ENCODE peak calls at places on chromosomes 13 and 19, in eight cellular contexts. S, Z, T, J, W, U, X and N are unnamed samples. For H3K4me1 and H3K9me3, the result is how much of the 10 kb centered on the place peaks cover.

GRCh38 chr19:5547881-5548280 is 19.9 kb downstream of the TINCR start:
- DNase-seq in Z (peak), T (no peak), S (no peak), W (no peak), J (no peak), X (no peak), U (no peak), N (no peak)

GRCh38 chr13:53158201-53158600 is 129.6 kb downstream of the OLFM4 start:
- DNase-seq in T (no peak), X (no peak), J (no peak), Z (no peak), W (no peak), U (no peak), S (no peak), N (no peak)

GRCh38 chr19:12090807-12091206 is 26.3 kb downstream of the ZNF844 start:
- DNase-seq in W (peak), Z (peak), J (peak), S (no peak), U (no peak), T (peak), X (peak), N (no peak)

GRCh38 chr13:51420681-51421476 is 32.0 kb downstream of the INTS6 start:
- DNase-seq in W (no peak), S (no peak), U (no peak), T (no peak), J (no peak), Z (no peak), X (no peak), N (no peak)

GRCh38 chr13:42816538-42816937 is 35.2 kb downstream of the FAM216B start:
- DNase-seq in S (no peak), Z (no peak), U (no peak), T (no peak), J (no peak), W (no peak), X (no peak), N (no peak)

GRCh38 chr13:68810660-68811059 is 1297.0 kb upstream of the ATXN8OS start:
- DNase-seq in U (no peak), W (no peak), S (no peak), T (no peak), Z (no peak), X (no peak), J (no peak), N (no peak)

GRCh38 chr13:59360108-59360507 is 803.6 kb downstream of the DIAPH3 start:
- DNase-seq in J (no peak), T (no peak), S (no peak), Z (no peak), W (no peak), U (no peak), X (peak), N (no peak)

GRCh38 chr13:99018418-99019180 is 40.7 kb upstream of the DOCK9 start:
- DNase-seq in J (no peak), S (no peak), U (no peak), W (no peak), Z (no peak), T (no peak), X (no peak), N (no peak)

GRCh38 chr13:79898996-79899395 is 418.0 kb downstream of the NDFIP2 start:
- DNase-seq in Z (no peak), U (no peak), W (no peak), S (no peak), T (no peak), X (no peak), J (no peak), N (no peak)

GRCh38 chr13:46598820-46599180 is 45.8 kb downstream of the LRCH1 start:
- DNase-seq in X (no peak), T (no peak), Z (no peak), W (no peak), J (no peak), S (no peak), U (no peak), N (no peak)
- H3K4me1 ChIP-seq in X (half or more), T (under half), Z (under half), W (under half), J (half or more), S (under half), U (under half), N (under half)

GRCh38 chr19:58097783-58098681 is at the start of gene ZSCAN18:
- DNase-seq in Z (peak), J (peak), S (peak), W (peak), T (peak), U (peak), X (peak), N (peak)

GRCh38 chr19:58097349-58097748 is 682 bp downstream of the ZSCAN18 start:
- DNase-seq in S (no peak), Z (no peak), U (no peak), W (no peak), T (no peak), J (no peak), X (no peak), N (peak)

GRCh38 chr19:58096884-58097283 is 1.1 kb downstream of the ZSCAN18 start:
- DNase-seq in Z (no peak), S (no peak), T (no peak), X (no peak), U (no peak), J (no peak), W (no peak), N (no peak)

GRCh38 chr19:58093071-58093470 is 5.0 kb downstream of the ZSCAN18 start:
- DNase-seq in J (no peak), U (no peak), T (no peak), W (no peak), X (no peak), Z (no peak), S (no peak), N (no peak)

DNA sequence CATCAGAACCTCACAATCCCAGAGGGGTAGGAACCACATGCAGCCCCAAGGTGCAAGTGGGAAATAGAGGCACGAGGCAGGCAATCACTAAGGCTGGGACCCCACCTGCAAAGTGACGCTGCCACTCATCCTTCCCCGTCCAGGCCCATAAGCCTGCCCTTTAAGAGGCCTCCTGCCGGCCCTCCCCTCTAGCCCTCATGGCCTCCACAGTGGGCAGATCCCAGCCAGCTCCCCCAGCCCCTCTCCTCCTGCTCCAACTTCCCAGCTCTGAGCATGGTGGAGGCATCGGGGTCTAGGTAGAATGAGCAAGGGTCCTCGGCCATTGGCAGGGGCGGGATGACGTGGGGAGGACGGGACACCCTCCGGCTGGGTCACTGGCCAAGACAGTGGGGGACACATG is 2.7 kb downstream of the ZSCAN18 start:
- DNase-seq in J (no peak), Z (no peak), U (no peak), X (no peak), S (no peak), T (no peak), W (no peak), N (no peak)
- H3K9me3 ChIP-seq in J (under half), Z (under half), U (half or more), X (under half), S (under half), T (under half), W (under half), N (under half)

DNA sequence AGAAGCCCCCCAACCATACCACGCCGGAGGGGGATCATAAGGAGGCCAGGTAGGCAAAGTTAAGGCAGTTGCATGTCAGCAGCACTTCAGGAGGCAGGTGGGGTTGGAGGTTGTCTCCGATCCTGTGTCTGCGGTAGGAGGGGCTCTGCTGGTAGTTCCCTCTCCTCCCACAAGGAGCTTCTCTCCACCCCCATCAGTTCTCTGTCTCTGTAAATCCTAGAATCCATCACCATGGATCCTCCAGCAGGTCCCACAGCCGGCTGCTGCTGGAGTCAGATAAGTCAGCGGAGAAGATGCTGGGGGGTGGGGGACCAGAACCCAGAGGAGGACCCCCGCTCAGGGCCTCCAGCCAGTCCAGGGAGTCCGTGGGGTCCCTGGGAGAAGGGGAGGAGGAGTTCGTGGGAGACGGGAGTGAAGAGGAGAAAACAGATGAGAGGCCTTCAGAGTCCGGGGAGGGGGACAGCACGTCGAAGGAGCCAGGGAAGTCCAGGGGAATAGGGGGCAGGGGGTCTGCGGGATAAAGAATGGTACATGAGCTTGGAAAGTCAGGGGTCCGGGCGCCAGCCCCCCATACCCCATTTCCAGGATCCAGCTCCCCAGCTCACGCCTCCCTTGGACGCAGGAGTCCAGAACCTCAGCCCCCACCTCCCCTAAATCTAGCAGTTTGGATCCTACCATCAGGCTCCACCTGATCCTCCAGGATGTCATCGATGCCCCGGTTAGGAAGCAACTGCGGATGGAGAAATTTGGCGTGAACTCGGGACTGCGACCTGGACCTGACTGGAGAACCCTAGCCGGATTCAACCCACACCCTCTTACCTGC is 6.3 kb downstream of the MAMSTR start:
- DNase-seq in W (no peak), Z (no peak), U (no peak), S (no peak), J (no peak), X (no peak), T (peak), N (peak)
- TF ChIP-seq CTCF in W (peak), Z (no peak), U (no peak), S (peak), J (no peak), X (no peak), T (no peak), N (no peak)

GRCh38 chr19:50510700-50511068 is 307 bp downstream of the JOSD2 start:
- DNase-seq in X (no peak), J (no peak), W (no peak), U (no peak), S (no peak), T (no peak), Z (no peak), N (no peak)

GRCh38 chr19:50507376-50507775 is 3.6 kb downstream of the JOSD2 start:
- DNase-seq in J (no peak), S (no peak), W (no peak), T (no peak), Z (no peak), U (no peak), X (no peak), N (peak)

GRCh38 chr19:50509366-50509765 is 1.6 kb downstream of the JOSD2 start:
- DNase-seq in S (no peak), U (no peak), T (no peak), Z (no peak), J (no peak), W (no peak), X (no peak), N (peak)

GRCh38 chr19:50510121-50510670 is 795 bp downstream of the JOSD2 start:
- DNase-seq in W (no peak), T (no peak), U (no peak), J (no peak), S (no peak), Z (peak), X (no peak), N (peak)

DNA sequence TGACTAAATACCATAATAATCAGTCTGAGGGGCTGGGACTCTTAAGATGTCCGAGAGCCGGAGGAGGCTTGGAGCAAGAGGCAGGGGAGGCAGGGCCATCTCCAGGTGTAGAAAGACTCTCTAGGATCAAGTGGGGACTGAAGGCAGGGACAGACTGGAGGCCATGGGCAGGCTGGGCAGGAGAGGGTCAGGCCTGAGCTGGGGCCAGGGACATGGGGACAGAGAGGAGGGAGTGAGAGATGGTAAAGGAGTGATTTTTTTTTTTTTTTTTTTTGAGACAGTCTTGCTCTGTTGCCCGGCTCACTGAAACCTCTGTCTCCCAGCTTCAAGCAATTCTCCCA is 2.2 kb downstream of the JOSD2 start:
- DNase-seq in Z (no peak), S (no peak), W (no peak), X (no peak), J (no peak), U (no peak), T (no peak), N (peak)
- H3K4me1 ChIP-seq in Z (under half), S (under half), W (under half), X (under half), J (under half), U (under half), T (under half), N (under half)

GRCh38 chr19:43960411-43960810 is 9.4 kb downstream of the ZNF221 start:
- DNase-seq in S (no peak), Z (no peak), U (no peak), T (no peak), J (no peak), W (no peak), X (no peak), N (no peak)
- H3K9me3 ChIP-seq in S (under half), Z (half or more), U (half or more), T (half or more), J (half or more), W (under half), X (under half), N (half or more)

DNA sequence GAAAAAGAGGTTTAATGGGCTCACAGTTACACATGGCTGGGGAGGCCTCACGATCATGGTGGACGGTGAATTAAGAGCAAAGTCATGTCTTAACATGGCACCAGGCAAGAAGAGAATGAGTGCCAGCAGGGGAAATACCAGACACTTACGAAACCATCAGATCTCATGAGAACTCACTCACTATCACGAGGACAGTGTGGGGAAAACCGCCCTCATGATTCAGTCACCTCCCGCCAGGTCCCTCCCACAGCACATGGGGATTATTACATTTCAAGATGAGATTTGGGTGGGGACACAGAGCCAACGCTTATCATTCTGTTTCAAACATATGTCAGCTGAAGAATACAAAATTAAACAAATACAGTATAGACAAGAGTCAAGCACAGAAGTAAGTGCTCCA is 165.1 kb downstream of the PCCA start:
- DNase-seq in X (no peak), W (no peak), S (no peak), U (no peak), J (no peak), Z (no peak), T (no peak), N (no peak)
- TF ChIP-seq CTCF in X (no peak), W (no peak), S (no peak), U (no peak), J (no peak), Z (no peak), T (no peak), N (no peak)

DNA sequence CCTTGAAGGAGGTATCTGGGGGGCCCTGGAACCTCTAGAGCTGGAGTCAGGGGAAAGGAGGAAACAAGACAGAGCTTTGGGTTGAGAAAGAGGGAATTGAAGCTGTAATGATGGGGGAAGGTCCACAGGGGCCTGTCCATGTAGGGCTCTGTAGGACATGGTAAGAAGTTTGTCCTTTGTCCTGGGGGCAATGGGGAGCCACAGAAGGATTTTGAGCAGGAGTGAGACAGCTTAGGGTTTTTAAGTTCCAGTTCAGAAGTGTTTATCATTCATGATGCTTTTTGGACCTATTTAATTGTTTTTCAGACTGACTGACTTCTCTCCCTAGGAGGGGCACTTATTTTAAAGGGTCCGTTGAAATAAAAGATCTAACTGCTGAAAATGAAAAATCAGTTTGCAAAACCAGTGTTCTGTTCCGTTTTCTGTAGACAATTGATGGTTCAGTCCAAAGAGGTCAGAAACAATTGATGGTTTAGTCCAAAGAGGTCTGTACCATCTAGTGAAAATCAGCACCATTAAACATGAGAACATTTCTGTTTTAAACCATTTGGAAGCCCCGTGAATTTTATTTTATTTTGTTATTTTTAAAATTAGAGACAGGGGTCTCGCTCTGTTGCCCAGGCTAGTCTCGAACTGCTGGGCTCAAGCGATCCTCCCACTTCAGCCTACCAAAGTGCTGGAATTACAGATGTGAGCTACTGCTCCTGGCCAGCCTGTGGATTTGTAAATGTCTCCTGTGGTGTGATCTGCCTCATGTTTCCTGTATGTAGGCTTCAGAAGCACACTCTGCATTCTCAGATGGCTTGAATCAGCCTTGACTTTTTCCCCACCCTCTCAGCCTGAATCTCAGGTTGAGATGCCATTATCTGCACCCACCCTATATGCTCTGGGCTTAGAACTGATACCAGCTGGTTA is 8.4 kb downstream of the PLD3 start:
- DNase-seq in J (no peak), T (no peak), X (no peak), W (no peak), Z (no peak), S (no peak), U (no peak), N (no peak)
- H3K4me1 ChIP-seq in J (under half), T (under half), X (under half), W (under half), Z (under half), S (under half), U (under half), N (under half)

DNA sequence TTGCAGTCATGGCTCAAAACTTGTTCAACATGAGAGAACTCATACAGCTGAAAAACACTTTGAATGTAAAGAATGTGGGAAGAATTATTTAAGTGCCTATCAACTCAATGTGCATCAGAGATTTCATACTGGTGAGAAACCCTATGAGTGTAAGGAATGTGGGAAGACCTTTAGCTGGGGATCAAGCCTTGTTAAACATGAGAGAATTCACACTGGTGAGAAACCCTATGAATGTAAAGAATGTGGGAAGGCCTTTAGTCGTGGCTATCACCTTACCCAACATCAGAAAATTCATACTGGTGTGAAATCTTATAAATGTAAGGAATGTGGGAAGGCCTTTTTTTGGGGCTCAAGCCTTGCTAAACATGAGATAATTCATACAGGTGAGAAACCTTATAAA is 20.1 kb downstream of the ZNF283 start:
- DNase-seq in X (no peak), J (no peak), T (no peak), S (no peak), W (no peak), Z (no peak), U (no peak), N (no peak)
- H3K9me3 ChIP-seq in X (half or more), J (half or more), T (under half), S (under half), W (under half), Z (half or more), U (half or more), N (half or more)